ENCODE peak calls at places on chromosomes 4 and X, in six cellular contexts. F is body of pancreas; S is activated B cell treated with CpG ODN at 0.5 μM for 24 hours; Q is activated T-helper 1 cell treated with anti-CD3 and anti-CD28 coated beads, Interleukin-2, amount 50 U/mL, for 16 hours; K is NCI-H1105; R is NCI-H1092 treated with DMSO at 0.1 percent for 48 hours. I is an unnamed sample.

GRCh38 chr4:39227906-39228305 is 45.6 kb downstream of the WDR19 start:
- DNase-seq in S (no peak), Q (no peak), K (no peak), R (no peak), F (no peak), I (no peak)

GRCh38 chr4:48813984-48814383 is 16.9 kb upstream of the OCIAD1 start:
- DNase-seq in S (no peak), F (no peak), Q (no peak), K (peak; percentile 8), R (peak; percentile 42), I (no peak)

GRCh38 chrX:69050051-69050785 is 115.0 kb downstream of the PJA1 start:
- DNase-seq in K (no peak), Q (no peak), S (no peak), R (no peak), F (no peak), I (no peak)

GRCh38 chr4:80452768-80453167 is 117.2 kb downstream of the CFAP299 start:
- DNase-seq in R (no peak), S (no peak), Q (no peak), F (no peak), K (no peak), I (no peak)

GRCh38 chr4:184826315-184827266 is 823 bp upstream of the ACSL1 start:
- DNase-seq in F (peak; percentile 57), R (peak; percentile 76), K (no peak), Q (peak; percentile 15), S (peak; percentile 68), I (no peak)

GRCh38 chr4:76090241-76090691 is 15.8 kb downstream of the ART3 start:
- DNase-seq in S (no peak), F (peak; percentile 69), K (no peak), R (no peak), Q (no peak), I (no peak)

GRCh38 chr4:70133473-70133872 is 20.6 kb upstream of the PRR27 start:
- DNase-seq in S (no peak), Q (no peak), K (no peak), F (no peak), R (no peak), I (no peak)

GRCh38 chrX:147912093-147912801 is 528 bp downstream of the FMR1 start:
- DNase-seq in F (peak; percentile 30), R (peak; percentile 54), S (peak; percentile 42), K (peak; percentile 48), Q (no peak), I (peak; percentile 12)

GRCh38 chr4:8830056-8830455 is 41.6 kb downstream of the HMX1 start:
- DNase-seq in S (no peak), R (no peak), F (no peak), K (no peak), Q (no peak), I (no peak)

GRCh38 chr4:7160439-7160838 is 31.9 kb upstream of the SORCS2 start:
- DNase-seq in S (no peak), Q (no peak), R (no peak), F (peak; percentile 27), K (no peak), I (no peak)

GRCh38 chr4:98484031-98484430 is 174.4 kb downstream of the TSPAN5 start:
- DNase-seq in R (no peak), K (no peak), Q (no peak), F (no peak), S (no peak), I (no peak)

GRCh38 chrX:98357146-98357545 is 1473.4 kb downstream of the RPA4 start:
- DNase-seq in K (peak; percentile 53), R (no peak), F (no peak), Q (no peak), S (no peak), I (no peak)

GRCh38 chr4:107255596-107255995 is 219.5 kb upstream of the DKK2 start:
- DNase-seq in K (no peak), S (no peak), Q (no peak), R (no peak), F (no peak), I (no peak)

GRCh38 chrX:38654302-38654701 is 93.0 kb downstream of the TSPAN7 start:
- DNase-seq in Q (no peak), R (peak; percentile 7), S (no peak), F (peak; percentile 44), K (peak; percentile 21), I (no peak)

GRCh38 chr4:2790583-2791517 is 2.0 kb upstream of the SH3BP2 start:
- DNase-seq in R (no peak), Q (no peak), F (peak; percentile 27), K (no peak), S (peak; percentile 18), I (no peak)

GRCh38 chr4:61520688-61521160 is 320.6 kb downstream of the ADGRL3 start:
- DNase-seq in Q (no peak), S (no peak), R (no peak), F (no peak), K (peak; percentile 12), I (no peak)

GRCh38 chr4:72527038-72527646 is 41.9 kb downstream of the ADAMTS3 start:
- DNase-seq in Q (no peak), R (no peak), S (no peak), F (no peak), K (no peak), I (no peak)

GRCh38 chr4:99815597-99816011 is 1.0 kb upstream of the DAPP1 start:
- DNase-seq in Q (no peak), R (no peak), F (peak; percentile 82), K (peak; percentile 44), S (no peak), I (no peak)

GRCh38 chr4:137451150-137451850 is 81.0 kb downstream of the PCDH18 start:
- DNase-seq in S (no peak), F (no peak), K (no peak), Q (no peak), R (no peak), I (no peak)